ENCODE peak calls at places on chromosome 11, in seven cellular contexts. One of them, this sample, is unnamed.
A peak's percentile ranks its signal among the peaks of the same experiment; 100 is the strongest.

GRCh38 chr11:2146051-2146450 is 6.9 kb upstream of the IGF2 start:
- DNase-seq in fibroblast of mammary gland: no peak
- DNase-seq in HS-5: no peak
- DNase-seq in mesenteric fat pad: no peak
- DNase-seq in heart right ventricle: no peak
- DNase-seq in iPS DF 19.7: no peak
- DNase-seq in CD8-positive, alpha-beta T cell: no peak
- DNase-seq in this sample: no peak

GRCh38 chr11:43367382-43368178 is 8.9 kb downstream of the TTC17 start:
- DNase-seq in HS-5: no peak
- DNase-seq in iPS DF 19.7: no peak
- DNase-seq in fibroblast of mammary gland: no peak
- DNase-seq in mesenteric fat pad: no peak
- DNase-seq in heart right ventricle: no peak
- DNase-seq in CD8-positive, alpha-beta T cell: no peak
- DNase-seq in this sample: no peak

GRCh38 chr11:57644748-57645715 is 4.7 kb downstream of the YPEL4 start:
- DNase-seq in CD8-positive, alpha-beta T cell: peak; percentile 90
- DNase-seq in fibroblast of mammary gland: peak; percentile 73
- DNase-seq in HS-5: no peak
- DNase-seq in mesenteric fat pad: no peak
- DNase-seq in iPS DF 19.7: no peak
- DNase-seq in heart right ventricle: peak; percentile 76
- DNase-seq in this sample: peak; percentile 93

GRCh38 chr11:11770274-11770673 is 71.5 kb upstream of the USP47 start:
- DNase-seq in fibroblast of mammary gland: no peak
- DNase-seq in CD8-positive, alpha-beta T cell: no peak
- DNase-seq in iPS DF 19.7: no peak
- DNase-seq in mesenteric fat pad: no peak
- DNase-seq in heart right ventricle: no peak
- DNase-seq in HS-5: no peak
- DNase-seq in this sample: no peak

GRCh38 chr11:115333106-115333505 is 171.1 kb downstream of the CADM1 start:
- DNase-seq in mesenteric fat pad: no peak
- DNase-seq in CD8-positive, alpha-beta T cell: no peak
- DNase-seq in HS-5: no peak
- DNase-seq in fibroblast of mammary gland: no peak
- DNase-seq in iPS DF 19.7: no peak
- DNase-seq in heart right ventricle: no peak
- DNase-seq in this sample: no peak

GRCh38 chr11:132115454-132115853 is 745.0 kb downstream of the NTM start:
- DNase-seq in heart right ventricle: no peak
- DNase-seq in fibroblast of mammary gland: peak; percentile 81
- DNase-seq in iPS DF 19.7: no peak
- DNase-seq in HS-5: no peak
- DNase-seq in CD8-positive, alpha-beta T cell: no peak
- DNase-seq in mesenteric fat pad: no peak
- DNase-seq in this sample: no peak

GRCh38 chr11:113253406-113253805 is 61.0 kb upstream of the TTC12 start:
- DNase-seq in mesenteric fat pad: peak; percentile 41
- DNase-seq in HS-5: no peak
- DNase-seq in heart right ventricle: no peak
- DNase-seq in fibroblast of mammary gland: no peak
- DNase-seq in CD8-positive, alpha-beta T cell: no peak
- DNase-seq in iPS DF 19.7: no peak
- DNase-seq in this sample: no peak

GRCh38 chr11:68753300-68753699 is 2.0 kb upstream of the TESMIN start:
- DNase-seq in HS-5: no peak
- DNase-seq in mesenteric fat pad: no peak
- DNase-seq in iPS DF 19.7: no peak
- DNase-seq in fibroblast of mammary gland: no peak
- DNase-seq in heart right ventricle: no peak
- DNase-seq in CD8-positive, alpha-beta T cell: no peak
- DNase-seq in this sample: no peak

GRCh38 chr11:36492724-36493304 is 17.3 kb downstream of the TRAF6 start:
- DNase-seq in heart right ventricle: no peak
- DNase-seq in iPS DF 19.7: no peak
- DNase-seq in CD8-positive, alpha-beta T cell: no peak
- DNase-seq in mesenteric fat pad: no peak
- DNase-seq in HS-5: peak; percentile 18
- DNase-seq in fibroblast of mammary gland: peak; percentile 64
- DNase-seq in this sample: no peak

GRCh38 chr11:64725601-64726139 is 2.7 kb upstream of the NRXN2 start:
- DNase-seq in CD8-positive, alpha-beta T cell: no peak
- DNase-seq in heart right ventricle: no peak
- DNase-seq in iPS DF 19.7: no peak
- DNase-seq in mesenteric fat pad: no peak
- DNase-seq in fibroblast of mammary gland: no peak
- DNase-seq in HS-5: no peak
- DNase-seq in this sample: no peak

GRCh38 chr11:64719406-64719805 is 3.6 kb downstream of the NRXN2 start:
- DNase-seq in HS-5: no peak
- DNase-seq in iPS DF 19.7: no peak
- DNase-seq in fibroblast of mammary gland: no peak
- DNase-seq in heart right ventricle: no peak
- DNase-seq in mesenteric fat pad: no peak
- DNase-seq in CD8-positive, alpha-beta T cell: no peak
- DNase-seq in this sample: no peak

GRCh38 chr11:71063129-71063528 is 189.2 kb downstream of the SHANK2 start:
- DNase-seq in fibroblast of mammary gland: no peak
- DNase-seq in heart right ventricle: no peak
- DNase-seq in mesenteric fat pad: no peak
- DNase-seq in HS-5: no peak
- DNase-seq in CD8-positive, alpha-beta T cell: no peak
- DNase-seq in iPS DF 19.7: no peak
- DNase-seq in this sample: no peak

GRCh38 chr11:125088576-125089455 is 22.6 kb downstream of the TMEM218 start:
- DNase-seq in mesenteric fat pad: peak; percentile 76
- DNase-seq in CD8-positive, alpha-beta T cell: no peak
- DNase-seq in iPS DF 19.7: no peak
- DNase-seq in HS-5: no peak
- DNase-seq in heart right ventricle: no peak
- DNase-seq in fibroblast of mammary gland: no peak
- DNase-seq in this sample: peak; percentile 57

GRCh38 chr11:69948256-69949141 is 129.3 kb upstream of the FGF3 start:
- DNase-seq in mesenteric fat pad: no peak
- DNase-seq in fibroblast of mammary gland: no peak
- DNase-seq in HS-5: no peak
- DNase-seq in heart right ventricle: peak; percentile 10
- DNase-seq in iPS DF 19.7: no peak
- DNase-seq in CD8-positive, alpha-beta T cell: no peak
- DNase-seq in this sample: no peak

GRCh38 chr11:88604255-88604654 is 266.7 kb upstream of the CTSC start:
- DNase-seq in iPS DF 19.7: no peak
- DNase-seq in CD8-positive, alpha-beta T cell: no peak
- DNase-seq in mesenteric fat pad: no peak
- DNase-seq in fibroblast of mammary gland: peak; percentile 73
- DNase-seq in heart right ventricle: no peak
- DNase-seq in HS-5: peak; percentile 58
- DNase-seq in this sample: no peak

GRCh38 chr11:125188021-125188420 is 23.5 kb downstream of the PKNOX2 start:
- DNase-seq in mesenteric fat pad: no peak
- DNase-seq in heart right ventricle: no peak
- DNase-seq in HS-5: no peak
- DNase-seq in fibroblast of mammary gland: no peak
- DNase-seq in iPS DF 19.7: no peak
- DNase-seq in CD8-positive, alpha-beta T cell: no peak
- DNase-seq in this sample: no peak

GRCh38 chr11:63779044-63779443 is 10.5 kb upstream of the ZFTA start:
- DNase-seq in heart right ventricle: no peak
- DNase-seq in iPS DF 19.7: no peak
- DNase-seq in mesenteric fat pad: no peak
- DNase-seq in fibroblast of mammary gland: no peak
- DNase-seq in HS-5: no peak
- DNase-seq in CD8-positive, alpha-beta T cell: no peak
- DNase-seq in this sample: no peak

GRCh38 chr11:75867778-75868374 is 52.9 kb downstream of the UVRAG start:
- DNase-seq in mesenteric fat pad: no peak
- DNase-seq in fibroblast of mammary gland: peak; percentile 66
- DNase-seq in HS-5: peak; percentile 24
- DNase-seq in heart right ventricle: no peak
- DNase-seq in iPS DF 19.7: no peak
- DNase-seq in CD8-positive, alpha-beta T cell: peak; percentile 53
- DNase-seq in this sample: no peak

GRCh38 chr11:128716661-128717210 is 22.9 kb downstream of the FLI1 start:
- DNase-seq in HS-5: no peak
- DNase-seq in fibroblast of mammary gland: no peak
- DNase-seq in heart right ventricle: no peak
- DNase-seq in mesenteric fat pad: no peak
- DNase-seq in CD8-positive, alpha-beta T cell: peak; percentile 73
- DNase-seq in iPS DF 19.7: no peak
- DNase-seq in this sample: no peak

GRCh38 chr11:3225826-3226750 is 6.1 kb downstream of the MRGPRE start:
- DNase-seq in fibroblast of mammary gland: peak; percentile 14
- DNase-seq in CD8-positive, alpha-beta T cell: no peak
- DNase-seq in heart right ventricle: no peak
- DNase-seq in HS-5: no peak
- DNase-seq in mesenteric fat pad: no peak
- DNase-seq in iPS DF 19.7: no peak
- DNase-seq in this sample: peak; percentile 79

GRCh38 chr11:112835556-112835955 is 125.7 kb upstream of the NCAM1 start:
- DNase-seq in CD8-positive, alpha-beta T cell: no peak
- DNase-seq in iPS DF 19.7: no peak
- DNase-seq in fibroblast of mammary gland: no peak
- DNase-seq in heart right ventricle: no peak
- DNase-seq in HS-5: no peak
- DNase-seq in mesenteric fat pad: no peak
- DNase-seq in this sample: no peak

GRCh38 chr11:86174101-86175046 is 70.2 kb upstream of the EED start:
- DNase-seq in fibroblast of mammary gland: peak; percentile 100
- DNase-seq in HS-5: peak; percentile 98
- DNase-seq in heart right ventricle: peak; percentile 69
- DNase-seq in iPS DF 19.7: no peak
- DNase-seq in CD8-positive, alpha-beta T cell: no peak
- DNase-seq in mesenteric fat pad: peak; percentile 90
- DNase-seq in this sample: peak; percentile 85

GRCh38 chr11:299081-299891 is at the start of gene IFITM5:
- DNase-seq in fibroblast of mammary gland: no peak
- DNase-seq in CD8-positive, alpha-beta T cell: no peak
- DNase-seq in heart right ventricle: peak; percentile 6
- DNase-seq in iPS DF 19.7: no peak
- DNase-seq in mesenteric fat pad: no peak
- DNase-seq in HS-5: no peak
- DNase-seq in this sample: no peak

GRCh38 chr11:95767498-95767897 is 22.1 kb downstream of the FAM76B start:
- DNase-seq in heart right ventricle: no peak
- DNase-seq in HS-5: peak; percentile 65
- DNase-seq in fibroblast of mammary gland: peak; percentile 87
- DNase-seq in CD8-positive, alpha-beta T cell: no peak
- DNase-seq in iPS DF 19.7: no peak
- DNase-seq in mesenteric fat pad: no peak
- DNase-seq in this sample: no peak

GRCh38 chr11:117183724-117184349 is 5.3 kb downstream of the SIDT2 start:
- DNase-seq in CD8-positive, alpha-beta T cell: peak; percentile 43
- DNase-seq in HS-5: no peak
- DNase-seq in fibroblast of mammary gland: no peak
- DNase-seq in iPS DF 19.7: no peak
- DNase-seq in mesenteric fat pad: peak; percentile 64
- DNase-seq in heart right ventricle: no peak
- DNase-seq in this sample: no peak

GRCh38 chr11:79011357-79011756 is 429.5 kb downstream of the TENM4 start:
- DNase-seq in heart right ventricle: no peak
- DNase-seq in mesenteric fat pad: no peak
- DNase-seq in fibroblast of mammary gland: no peak
- DNase-seq in HS-5: no peak
- DNase-seq in CD8-positive, alpha-beta T cell: no peak
- DNase-seq in iPS DF 19.7: no peak
- DNase-seq in this sample: no peak

GRCh38 chr11:11579012-11579755 is 42.6 kb downstream of the GALNT18 start:
- DNase-seq in mesenteric fat pad: no peak
- DNase-seq in HS-5: no peak
- DNase-seq in fibroblast of mammary gland: no peak
- DNase-seq in heart right ventricle: peak; percentile 39
- DNase-seq in iPS DF 19.7: no peak
- DNase-seq in CD8-positive, alpha-beta T cell: peak; percentile 25
- DNase-seq in this sample: peak; percentile 74

GRCh38 chr11:11909727-11910126 is 68.0 kb downstream of the USP47 start:
- DNase-seq in CD8-positive, alpha-beta T cell: no peak
- DNase-seq in iPS DF 19.7: no peak
- DNase-seq in HS-5: peak; percentile 8
- DNase-seq in heart right ventricle: no peak
- DNase-seq in mesenteric fat pad: no peak
- DNase-seq in fibroblast of mammary gland: peak; percentile 6
- DNase-seq in this sample: no peak

GRCh38 chr11:65382804-65383368 is 440 bp upstream of the SLC25A45 start:
- DNase-seq in mesenteric fat pad: no peak
- DNase-seq in heart right ventricle: no peak
- DNase-seq in HS-5: no peak
- DNase-seq in fibroblast of mammary gland: no peak
- DNase-seq in iPS DF 19.7: no peak
- DNase-seq in CD8-positive, alpha-beta T cell: no peak
- DNase-seq in this sample: peak; percentile 96

This sample was measured in osteocyte.